ENCODE peak calls at places on chromosomes 1 and 21, in five cellular contexts. C, V, F, B and P are unnamed samples.

GRCh38 chr1:101291562-101292035 is 54.8 kb downstream of the S1PR1 start:
- DNase-seq in C (no peak), V (no peak), F (no peak), B (no peak), P (no peak)

GRCh38 chr1:232968965-232969364 is 18.6 kb downstream of the NTPCR start:
- DNase-seq in C (no peak), V (no peak), F (peak; percentile 58), B (no peak), P (no peak)

GRCh38 chr1:188669715-188670114 is 1807.9 kb downstream of the BRINP3 start:
- DNase-seq in C (no peak), V (no peak), F (no peak), B (no peak), P (no peak)

GRCh38 chr1:36570478-36571060 is 87.9 kb upstream of the CSF3R start:
- DNase-seq in C (peak; percentile 48), V (no peak), F (no peak), B (no peak), P (no peak)

GRCh38 chr1:110492573-110492972 is 26.4 kb downstream of the KCNA10 start:
- DNase-seq in C (no peak), V (no peak), F (peak; percentile 46), B (no peak), P (no peak)

GRCh38 chr1:63982201-63982600 is 208.4 kb downstream of the ROR1 start:
- DNase-seq in C (no peak), V (no peak), F (no peak), B (no peak), P (no peak)

GRCh38 chr1:171841931-171842723 is 829 bp downstream of the DNM3 start:
- DNase-seq in C (peak; percentile 64), V (no peak), F (no peak), B (no peak), P (no peak)

GRCh38 chr21:32576011-32576410 is 9.3 kb downstream of the TCP10L start:
- DNase-seq in C (no peak), V (no peak), F (no peak), B (no peak), P (no peak)

GRCh38 chr1:172137703-172138102 is 282.8 kb upstream of the C1orf105 start:
- DNase-seq in C (no peak), V (no peak), F (no peak), B (no peak), P (no peak)

GRCh38 chr1:208825305-208825704 is 581.1 kb upstream of the PLXNA2 start:
- DNase-seq in C (no peak), V (no peak), F (no peak), B (no peak), P (no peak)

GRCh38 chr1:70156529-70157120 is 48.8 kb downstream of the LRRC40 start:
- DNase-seq in C (no peak), V (no peak), F (no peak), B (no peak), P (no peak)

GRCh38 chr1:228852015-228852414 is 116.7 kb downstream of the RHOU start:
- DNase-seq in C (peak; percentile 63), V (no peak), F (no peak), B (no peak), P (no peak)

GRCh38 chr1:44926311-44926781 is 60.0 kb downstream of the EIF2B3 start:
- DNase-seq in C (no peak), V (no peak), F (no peak), B (no peak), P (no peak)

GRCh38 chr1:38528600-38528999 is 331.0 kb downstream of the RRAGC start:
- DNase-seq in C (no peak), V (no peak), F (no peak), B (no peak), P (no peak)

GRCh38 chr1:8146257-8146855 is 120.2 kb upstream of the ERRFI1 start:
- DNase-seq in C (no peak), V (no peak), F (no peak), B (no peak), P (no peak)

GRCh38 chr1:83920320-83920719 is 78.6 kb downstream of the TTLL7 start:
- DNase-seq in C (no peak), V (no peak), F (no peak), B (no peak), P (no peak)

GRCh38 chr1:169588785-169589485 is 2.7 kb upstream of the F5 start:
- DNase-seq in C (no peak), V (peak; percentile 68), F (no peak), B (no peak), P (no peak)

GRCh38 chr1:19770436-19771190 is 29.1 kb downstream of the TMCO4 start:
- DNase-seq in C (no peak), V (no peak), F (no peak), B (no peak), P (peak; percentile 69)

GRCh38 chr1:63780541-63780940 is 6.7 kb downstream of the ROR1 start:
- DNase-seq in C (no peak), V (peak; percentile 64), F (no peak), B (no peak), P (no peak)

DNA sequence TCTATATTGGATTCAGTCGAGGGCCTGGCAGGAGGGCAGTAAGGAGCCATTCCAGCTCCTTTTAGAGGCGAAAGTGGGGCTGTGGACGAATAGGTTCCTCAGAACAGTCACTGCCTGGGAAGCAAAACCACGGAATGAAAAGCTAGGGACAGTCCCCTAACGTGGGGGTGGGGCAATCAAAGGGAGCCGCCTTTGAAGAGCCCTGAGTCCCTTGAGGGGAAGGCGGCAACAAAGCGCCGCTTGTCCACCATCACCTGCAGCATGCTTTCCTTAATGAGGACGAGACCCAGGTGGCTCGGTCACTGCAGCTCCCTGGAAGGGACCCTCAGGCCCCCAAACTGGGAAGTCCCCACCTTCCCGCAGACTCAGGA is 184.7 kb downstream of the ETS2 start:
- DNase-seq in C (peak; percentile 77), V (no peak), F (peak; percentile 36), B (no peak), P (no peak)
- TF ChIP-seq POLR2AphosphoS5 in C (no peak), V (no peak), F (no peak), B (no peak), P (no peak)

DNA sequence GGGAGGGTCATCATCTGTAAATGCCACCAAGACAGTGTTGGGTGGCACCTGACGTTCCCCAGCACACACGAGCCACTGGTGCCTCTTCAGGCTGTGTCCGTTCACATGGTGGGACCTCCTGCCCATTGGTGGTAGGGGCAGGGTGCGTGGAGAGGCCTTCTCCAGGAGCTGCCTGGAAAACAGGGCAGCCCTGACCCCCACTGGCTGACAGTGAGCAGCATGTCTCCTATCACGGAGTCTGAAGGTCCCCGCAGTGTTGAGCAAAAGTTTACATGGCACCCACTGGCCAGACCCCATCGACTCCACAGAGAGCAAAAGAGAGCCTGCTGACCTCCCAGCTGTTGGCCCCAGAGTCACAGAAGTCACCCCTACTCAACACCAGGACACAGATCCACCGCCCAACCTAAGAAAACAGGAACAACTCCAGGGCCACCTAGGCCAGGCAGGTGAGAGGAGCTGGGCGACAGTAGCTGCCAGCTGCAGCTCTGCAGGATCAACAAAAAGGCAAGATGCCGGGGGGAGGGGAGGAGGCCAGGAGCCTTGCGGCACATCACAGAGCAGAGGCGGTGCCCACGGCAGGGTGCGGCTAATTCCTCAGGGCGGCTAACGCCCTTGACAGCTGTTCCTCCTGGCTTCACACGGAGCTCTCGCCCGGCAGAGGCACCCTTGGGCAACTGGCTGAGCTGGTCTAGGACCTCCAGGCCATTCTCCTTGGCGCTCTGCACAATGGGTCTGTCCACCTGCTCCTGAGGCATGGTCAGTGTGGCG is 14.4 kb upstream of the IFI6 start:
- DNase-seq in C (no peak), V (no peak), F (peak; percentile 81), B (no peak), P (no peak)
- TF ChIP-seq POLR2A in C (no peak), V (no peak), F (no peak), B (no peak), P (no peak)

GRCh38 chr21:34544032-34544496 is 32.1 kb upstream of the KCNE1 start:
- DNase-seq in C (no peak), V (no peak), F (peak; percentile 88), B (peak; percentile 80), P (peak; percentile 77)
- TF ChIP-seq POLR2AphosphoS5 in C (peak; percentile 60), V (peak; percentile 47), F (peak; percentile 40), B (peak; percentile 41), P (peak; percentile 66)

DNA sequence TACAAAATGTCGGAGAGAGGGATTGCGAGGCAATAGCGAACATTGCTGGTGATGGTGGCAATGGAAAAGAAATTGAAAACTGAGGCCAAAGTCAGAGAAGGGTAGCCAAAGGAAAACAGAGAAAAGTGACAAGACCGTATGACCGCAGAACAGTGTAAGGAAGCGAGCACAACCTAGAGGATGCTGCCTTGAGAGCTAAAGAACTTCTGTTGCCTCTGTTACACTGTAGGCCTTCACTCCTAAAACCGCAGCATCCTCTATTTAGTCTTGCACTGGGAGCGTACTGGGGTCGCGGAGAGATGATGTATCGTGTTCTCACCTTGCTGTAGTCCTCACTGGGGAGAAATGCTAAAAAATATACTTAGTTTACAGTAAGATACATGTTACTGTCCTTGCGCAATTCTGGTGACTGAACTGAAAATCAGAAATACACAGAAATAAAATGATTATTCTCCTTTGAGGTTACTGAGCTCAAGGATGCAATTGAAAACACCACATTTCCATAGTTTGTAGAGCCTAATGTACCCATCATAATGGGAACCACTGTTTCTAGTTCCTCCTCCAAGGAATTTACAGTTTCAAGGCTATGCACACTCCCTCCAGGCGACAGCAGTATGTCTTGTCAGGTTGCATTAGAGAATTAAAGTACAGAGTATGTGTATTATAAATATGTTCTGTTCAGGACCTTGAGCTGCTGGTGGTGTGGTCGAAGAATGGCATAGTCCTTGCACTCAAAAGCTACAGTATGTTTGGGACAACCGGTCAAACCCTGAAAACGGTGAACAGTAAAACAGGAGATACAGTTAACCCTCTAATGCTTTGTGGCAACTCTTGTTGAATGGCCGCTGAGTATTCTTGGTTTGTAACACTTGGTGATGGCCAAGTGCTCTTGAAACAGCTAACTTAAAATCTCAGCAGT is 1.3 kb downstream of the NEK7 start:
- DNase-seq in C (no peak), V (no peak), F (no peak), B (no peak), P (no peak)
- TF ChIP-seq POLR2A in C (no peak), V (no peak), F (no peak), B (no peak), P (no peak)

DNA sequence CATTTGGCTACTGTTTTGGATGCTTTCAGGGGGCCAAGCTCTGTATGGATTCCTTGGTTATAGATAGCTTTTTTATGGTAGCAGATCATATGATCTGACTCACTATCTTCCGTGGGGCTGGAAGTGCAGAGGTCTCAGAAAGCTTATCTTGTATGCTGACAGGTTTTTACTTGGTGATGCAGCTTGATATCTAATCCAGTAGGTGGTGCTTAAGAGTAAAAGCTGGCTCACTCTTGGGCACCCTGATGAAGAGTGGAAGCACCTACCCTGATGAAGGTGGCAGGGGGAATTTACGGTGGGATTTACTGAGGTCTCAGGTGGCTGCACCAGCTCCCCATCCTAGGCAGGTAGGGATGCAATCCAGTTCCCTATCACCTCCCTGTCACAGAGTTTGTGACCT is 151.2 kb downstream of the PTBP2 start:
- DNase-seq in C (no peak), V (no peak), F (no peak), B (no peak), P (no peak)
- TF ChIP-seq POLR2AphosphoS5 in C (no peak), V (no peak), F (no peak), B (no peak), P (no peak)